ENCODE peak calls at places on chromosomes 12 and 14, in five cellular contexts. V, P, L, D and X are unnamed samples.

GRCh38 chr14:103518416-103519042 is 4.1 kb downstream of the CKB start:
- DNase-seq in V (no peak), P (peak; percentile 73), L (peak; percentile 63), D (peak; percentile 29), X (peak; percentile 84)

GRCh38 chr14:94771191-94771905 is 1.4 kb upstream of the GSC start:
- DNase-seq in V (no peak), P (no peak), L (no peak), D (no peak), X (no peak)

GRCh38 chr12:47767197-47767724 is 5.8 kb upstream of the SLC48A1 start:
- DNase-seq in V (no peak), P (no peak), L (peak; percentile 58), D (peak; percentile 19), X (peak; percentile 56)

GRCh38 chr14:90969493-90970166 is 90.8 kb downstream of the RPS6KA5 start:
- DNase-seq in V (peak; percentile 10), P (no peak), L (no peak), D (no peak), X (no peak)

GRCh38 chr12:116159175-116159574 is 118.3 kb downstream of the MED13L start:
- DNase-seq in V (peak; percentile 72), P (no peak), L (peak; percentile 63), D (peak; percentile 77), X (no peak)

GRCh38 chr12:116749884-116750283 is 11.8 kb downstream of the RNFT2 start:
- DNase-seq in V (no peak), P (no peak), L (no peak), D (no peak), X (no peak)

GRCh38 chr12:108603743-108604142 is 5.9 kb upstream of the TMEM119 start:
- DNase-seq in V (no peak), P (no peak), L (no peak), D (no peak), X (no peak)

GRCh38 chr14:76937181-76938091 is 91.1 kb downstream of the IRF2BPL start:
- DNase-seq in V (peak; percentile 91), P (no peak), L (peak; percentile 96), D (peak; percentile 91), X (peak; percentile 56)

GRCh38 chr12:90832427-90832826 is 122.5 kb downstream of the CCER1 start:
- DNase-seq in V (no peak), P (no peak), L (no peak), D (no peak), X (no peak)

GRCh38 chr14:54747616-54748015 is 155.0 kb downstream of the GCH1 start:
- DNase-seq in V (no peak), P (no peak), L (no peak), D (no peak), X (no peak)

GRCh38 chr14:52325632-52326031 is 11.5 kb downstream of the PTGER2 start:
- DNase-seq in V (peak; percentile 56), P (no peak), L (no peak), D (peak; percentile 92), X (no peak)

GRCh38 chr14:58944226-58944769 is 244.2 kb upstream of the DAAM1 start:
- DNase-seq in V (peak; percentile 7), P (no peak), L (no peak), D (no peak), X (peak; percentile 53)

GRCh38 chr14:51472881-51473280 is 178.8 kb upstream of the FRMD6 start:
- DNase-seq in V (no peak), P (no peak), L (peak; percentile 20), D (no peak), X (no peak)

GRCh38 chr12:10722905-10723866 is at the start of gene YBX3:
- DNase-seq in V (peak; percentile 80), P (no peak), L (peak; percentile 89), D (peak; percentile 75), X (peak; percentile 90)

GRCh38 chr14:91059576-91060471 is 617 bp downstream of the RPS6KA5 start:
- DNase-seq in V (no peak), P (peak; percentile 20), L (peak; percentile 75), D (no peak), X (peak; percentile 73)

GRCh38 chr12:78418919-78419318 is 445.7 kb upstream of the SYT1 start:
- DNase-seq in V (no peak), P (no peak), L (no peak), D (no peak), X (no peak)

GRCh38 chr14:100384819-100385813 is 62.0 kb downstream of the SLC25A47 start:
- DNase-seq in V (peak; percentile 75), P (no peak), L (peak; percentile 81), D (peak; percentile 81), X (no peak)

GRCh38 chr14:103705158-103705523 is 10.1 kb downstream of the XRCC3 start:
- DNase-seq in V (no peak), P (no peak), L (no peak), D (no peak), X (peak; percentile 41)

GRCh38 chr12:38555620-38556596 is 239.3 kb downstream of the ALG10B start:
- DNase-seq in V (no peak), P (no peak), L (no peak), D (no peak), X (no peak)

GRCh38 chr12:65696227-65696626 is 128.1 kb upstream of the HMGA2 start:
- DNase-seq in V (peak; percentile 31), P (no peak), L (peak; percentile 33), D (peak; percentile 37), X (no peak)

GRCh38 chr12:112513496-112513895 is 94.7 kb downstream of the PTPN11 start:
- DNase-seq in V (no peak), P (no peak), L (no peak), D (no peak), X (no peak)

GRCh38 chr14:77502109-77502782 is 3.6 kb upstream of the ISM2 start:
- DNase-seq in V (no peak), P (no peak), L (no peak), D (no peak), X (no peak)

GRCh38 chr12:115023279-115023678 is 339.3 kb upstream of the TBX3 start:
- DNase-seq in V (peak; percentile 12), P (no peak), L (peak; percentile 32), D (peak; percentile 60), X (no peak)

GRCh38 chr12:98916106-98916505 is 271.0 kb downstream of the APAF1 start:
- DNase-seq in V (peak; percentile 33), P (no peak), L (no peak), D (no peak), X (no peak)

GRCh38 chr12:45122776-45123380 is 72.0 kb upstream of the DBX2 start:
- DNase-seq in V (peak; percentile 31), P (no peak), L (peak; percentile 30), D (peak; percentile 21), X (no peak)

GRCh38 chr12:92436847-92437246 is 265.9 kb upstream of the PLEKHG7 start:
- DNase-seq in V (no peak), P (no peak), L (no peak), D (no peak), X (no peak)

GRCh38 chr12:113959096-113959495 is 7.0 kb downstream of the RBM19 start:
- DNase-seq in V (no peak), P (no peak), L (no peak), D (no peak), X (no peak)

GRCh38 chr12:113954547-113954946 is 11.6 kb downstream of the RBM19 start:
- DNase-seq in V (no peak), P (no peak), L (no peak), D (no peak), X (no peak)

GRCh38 chr12:113958108-113958507 is 8.0 kb downstream of the RBM19 start:
- DNase-seq in V (no peak), P (no peak), L (no peak), D (no peak), X (no peak)

GRCh38 chr12:113957627-113958026 is 8.5 kb downstream of the RBM19 start:
- DNase-seq in V (no peak), P (no peak), L (no peak), D (no peak), X (no peak)

DNA sequence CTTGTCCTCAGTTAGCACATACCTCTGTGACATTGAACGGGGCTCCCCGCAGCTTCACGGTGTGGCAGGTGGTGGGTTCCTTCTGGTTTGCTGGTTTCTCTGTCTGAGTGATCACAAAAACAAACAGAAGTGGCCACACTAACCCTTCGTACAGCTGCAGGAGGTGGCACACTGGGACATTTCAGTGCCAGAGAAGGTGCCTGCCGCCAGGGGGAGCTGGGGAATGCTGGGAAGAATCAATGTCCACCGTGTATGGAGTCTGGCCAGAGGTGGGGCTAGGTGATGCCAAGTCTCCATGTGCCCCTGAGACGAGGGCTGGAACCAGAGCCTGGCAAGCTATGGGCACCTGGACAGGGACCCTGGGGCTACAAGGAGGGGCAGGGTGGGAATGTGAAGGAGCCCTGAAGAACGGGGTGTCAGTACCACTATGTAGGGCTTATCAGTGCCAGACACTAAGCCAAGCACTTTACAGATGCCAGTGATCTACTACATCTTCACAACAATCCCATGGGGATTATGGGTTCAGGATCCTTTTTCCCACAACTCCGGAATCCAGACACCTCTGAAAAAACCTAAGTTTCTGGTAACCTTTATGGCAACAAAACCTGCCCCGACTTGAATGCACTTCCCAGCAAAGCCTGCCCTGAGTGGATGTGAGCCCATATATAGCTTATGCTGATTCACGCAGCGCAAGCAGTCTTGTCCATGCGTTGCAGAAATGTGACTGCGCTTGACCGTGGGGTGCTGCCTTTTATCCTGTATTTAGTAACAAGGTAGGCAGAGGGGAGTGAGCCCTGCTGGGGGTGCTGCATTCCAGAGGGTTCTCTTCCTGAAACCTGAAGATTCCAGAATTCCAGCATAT is 10.8 kb downstream of the RBM19 start:
- DNase-seq in V (peak; percentile 1), P (no peak), L (peak; percentile 21), D (peak; percentile 7), X (peak; percentile 56)
- H3K36me3 ChIP-seq in V (peaks cover 14% of the 10 kb centered on the region), P (peaks cover 33% of the 10 kb centered on the region), L (peaks cover 13% of the 10 kb centered on the region), D (peaks cover 51% of the 10 kb centered on the region), X (peaks cover 3% of the 10 kb centered on the region)

GRCh38 chr12:95522692-95523091 is 28.6 kb downstream of the USP44 start:
- DNase-seq in V (no peak), P (no peak), L (no peak), D (no peak), X (no peak)
- H3K36me3 ChIP-seq in V (no peaks in the 10 kb centered on the region), P (peaks cover 24% of the 10 kb centered on the region), L (peaks cover 1% of the 10 kb centered on the region), D (peaks cover 46% of the 10 kb centered on the region), X (no peaks in the 10 kb centered on the region)

GRCh38 chr12:124352839-124353238 is 57.9 kb downstream of the RFLNA start:
- DNase-seq in V (no peak), P (no peak), L (no peak), D (no peak), X (peak; percentile 92)

GRCh38 chr12:124350491-124350890 is 55.6 kb downstream of the RFLNA start:
- DNase-seq in V (no peak), P (no peak), L (no peak), D (no peak), X (no peak)

GRCh38 chr12:124348659-124349380 is 53.9 kb downstream of the RFLNA start:
- DNase-seq in V (no peak), P (no peak), L (no peak), D (no peak), X (no peak)

GRCh38 chr12:124352257-124352656 is 57.4 kb downstream of the RFLNA start:
- DNase-seq in V (no peak), P (no peak), L (no peak), D (no peak), X (no peak)

DNA sequence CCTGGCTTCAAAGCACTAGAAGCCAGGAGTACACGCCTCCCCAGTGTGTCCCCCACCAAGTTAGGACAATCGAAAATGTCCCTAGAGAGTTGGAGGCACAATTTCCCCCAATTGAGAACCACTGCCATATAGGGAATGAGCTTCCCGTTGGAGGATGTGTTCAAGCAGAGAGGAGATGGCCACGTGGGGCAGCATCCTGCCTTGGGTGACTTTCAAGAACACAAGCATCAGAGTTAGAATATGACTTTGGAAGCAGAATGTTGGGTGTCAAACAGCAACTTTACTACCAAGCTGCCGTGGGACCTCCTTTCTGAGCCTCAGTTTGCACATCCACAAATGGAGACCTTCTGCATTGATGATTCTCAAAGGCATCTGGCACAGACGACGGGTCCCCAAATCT is 56.5 kb downstream of the RFLNA start:
- DNase-seq in V (no peak), P (no peak), L (no peak), D (no peak), X (no peak)
- H3K36me3 ChIP-seq in V (peaks cover 48% of the 10 kb centered on the region), P (peaks cover 53% of the 10 kb centered on the region), L (peaks cover 70% of the 10 kb centered on the region), D (peaks cover 90% of the 10 kb centered on the region), X (no peaks in the 10 kb centered on the region)

GRCh38 chr12:132348176-132348575 is 18.8 kb upstream of the GALNT9 start:
- DNase-seq in V (no peak), P (no peak), L (no peak), D (no peak), X (peak; percentile 32)
- H3K36me3 ChIP-seq in V (no peaks in the 10 kb centered on the region), P (no peaks in the 10 kb centered on the region), L (no peaks in the 10 kb centered on the region), D (no peaks in the 10 kb centered on the region), X (no peaks in the 10 kb centered on the region)